ENCODE peak calls at places on chromosomes 2 and 18, in ten cellular contexts. B is H9; H is mammary epithelial cell; S is activated naive CD4-positive, alpha-beta T cell; W is HL-60; T is naive thymus-derived CD4-positive, alpha-beta T cell; E is aorta; G is activated B cell treated with CpG ODN at 0.5 μM for 24 hours; A is NCI-H2227 treated with DMSO at 0.1 percent for 48 hours; M is KBM-7. L is an unnamed sample.

GRCh38 chr2:220226541-220226940 is 599.1 kb downstream of the SLC4A3 start:
- DNase-seq in S (no peak), B (no peak), W (no peak), M (no peak), T (no peak), E (no peak), H (no peak), A (no peak), G (no peak), L (no peak)

GRCh38 chr2:139550341-139550740 is 770.2 kb upstream of the NXPH2 start:
- DNase-seq in M (no peak), G (no peak), A (no peak), E (no peak), T (no peak), B (no peak), H (no peak), S (no peak), W (no peak), L (no peak)

GRCh38 chr2:85734942-85735608 is 18.7 kb upstream of the ATOH8 start:
- DNase-seq in H (no peak), T (no peak), E (no peak), M (no peak), S (no peak), B (no peak), W (no peak), G (no peak), A (no peak), L (no peak)

GRCh38 chr18:35005963-35006577 is 35.1 kb upstream of the MAPRE2 start:
- DNase-seq in M (peak), T (no peak), W (peak), H (peak), A (peak), G (no peak), S (no peak), E (no peak), B (no peak), L (no peak)

GRCh38 chr2:200699310-200699709 is 112.4 kb upstream of the BZW1 start:
- DNase-seq in S (no peak), E (no peak), W (no peak), T (no peak), B (no peak), M (no peak), G (no peak), H (no peak), A (no peak), L (no peak)

GRCh38 chr18:63131106-63131943 is 188.2 kb downstream of the BCL2 start:
- DNase-seq in B (peak), M (peak), G (no peak), H (peak), T (no peak), A (no peak), S (no peak), W (peak), E (no peak), L (peak)

GRCh38 chr2:236646871-236647270 is 77.2 kb downstream of the ACKR3 start:
- DNase-seq in W (no peak), H (no peak), A (no peak), B (peak), M (no peak), S (no peak), E (peak), T (no peak), G (no peak), L (no peak)

GRCh38 chr2:219714681-219715080 is 87.3 kb downstream of the SLC4A3 start:
- DNase-seq in S (no peak), G (no peak), H (no peak), B (no peak), A (no peak), W (no peak), E (no peak), T (no peak), M (no peak), L (no peak)

GRCh38 chr2:219527472-219527871 is 13.2 kb downstream of the ASIC4 start:
- DNase-seq in S (no peak), E (no peak), B (no peak), H (no peak), A (no peak), G (no peak), T (no peak), M (no peak), W (no peak), L (no peak)

GRCh38 chr2:239465017-239466001 is 64.5 kb upstream of the HDAC4 start:
- DNase-seq in E (peak), G (peak), H (peak), T (no peak), M (peak), S (no peak), B (peak), A (no peak), W (peak), L (no peak)

GRCh38 chr2:84846732-84847131 is 34.2 kb downstream of the TRABD2A start:
- DNase-seq in E (no peak), H (peak), G (no peak), M (no peak), S (no peak), W (no peak), B (no peak), T (no peak), A (no peak), L (no peak)

GRCh38 chr2:45922577-45922988 is 271.1 kb downstream of the PRKCE start:
- DNase-seq in S (no peak), A (peak), W (no peak), G (no peak), B (no peak), M (no peak), E (no peak), T (no peak), H (no peak), L (peak)

GRCh38 chr2:240642806-240643092 is 17.5 kb downstream of the GPR35 start:
- DNase-seq in A (no peak), S (no peak), B (no peak), M (no peak), W (no peak), E (no peak), T (no peak), G (no peak), H (no peak), L (no peak)